ENCODE peak calls at places on chromosomes 16 and 17, in nine cellular contexts. Z is Peyer's patch; C is heart left ventricle; G is foreskin fibroblast; X is AML-193; W is H9; P is uterus; K is stimulated activated effector memory CD8-positive, alpha-beta T cell treated with anti-CD3 and anti-CD28 coated beads, Interleukin-12 subunit alpha, Interleukin-12 subunit beta, amount 100 ng/mL, for 72 hours; R is NCI-H345. N is an unnamed sample.

GRCh38 chr16:79845734-79846135 is 245.2 kb upstream of the MAF start:
- DNase-seq in X (no peak), G (no peak), W (no peak), K (no peak), C (no peak), P (no peak), Z (no peak), R (no peak), N (no peak)

GRCh38 chr16:27221576-27222498 is 18.5 kb downstream of the KDM8 start:
- DNase-seq in G (peak), X (no peak), Z (no peak), W (no peak), K (no peak), P (peak), R (no peak), C (peak), N (no peak)

GRCh38 chr16:77807-78443 is at the start of gene MPG:
- DNase-seq in W (peak), K (peak), C (peak), P (peak), X (peak), G (peak), Z (peak), R (peak), N (peak)

GRCh38 chr16:85296859-85297698 is 184.8 kb upstream of the CIBAR2 start:
- DNase-seq in G (no peak), K (peak), Z (peak), W (peak), R (peak), P (no peak), X (peak), C (no peak), N (no peak)

GRCh38 chr17:19610879-19611278 is 37.7 kb upstream of the ALDH3A2 start:
- DNase-seq in K (no peak), G (no peak), R (no peak), P (no peak), X (no peak), W (no peak), C (no peak), Z (no peak), N (no peak)

GRCh38 chr16:87794485-87795078 is 28.8 kb upstream of the KLHDC4 start:
- DNase-seq in X (no peak), Z (no peak), C (no peak), G (no peak), R (no peak), K (no peak), P (no peak), W (no peak), N (no peak)

GRCh38 chr16:7628981-7629380 is 296.3 kb downstream of the RBFOX1 start:
- DNase-seq in C (no peak), W (no peak), Z (no peak), X (no peak), R (no peak), K (no peak), G (no peak), P (no peak), N (no peak)

GRCh38 chr17:3556239-3556904 is 1.2 kb downstream of the TRPV3 start:
- DNase-seq in X (no peak), W (peak), G (no peak), C (no peak), P (no peak), R (no peak), Z (no peak), K (no peak), N (no peak)

GRCh38 chr16:52515068-52515671 is 31.8 kb downstream of the TOX3 start:
- DNase-seq in P (no peak), R (peak), K (no peak), G (no peak), W (no peak), X (no peak), C (no peak), Z (no peak), N (no peak)

GRCh38 chr17:19286751-19287341 is 49.7 kb downstream of the EPN2 start:
- DNase-seq in G (no peak), Z (no peak), W (no peak), X (no peak), K (no peak), P (no peak), R (no peak), C (no peak), N (no peak)

GRCh38 chr17:14469971-14470370 is 169.1 kb downstream of the HS3ST3B1 start:
- DNase-seq in P (no peak), X (no peak), C (no peak), Z (no peak), G (no peak), K (no peak), R (no peak), W (no peak), N (no peak)

GRCh38 chr16:66442502-66443268 is 15.6 kb downstream of the BEAN1 start:
- DNase-seq in W (no peak), C (no peak), X (no peak), P (no peak), K (no peak), R (no peak), Z (no peak), G (no peak), N (no peak)

GRCh38 chr17:80047176-80047575 is 10.7 kb downstream of the CCDC40 start:
- DNase-seq in X (no peak), C (no peak), P (no peak), G (no peak), W (no peak), Z (no peak), R (peak), K (no peak), N (no peak)

GRCh38 chr17:79174905-79175856 is 100.6 kb downstream of the ENGASE start:
- DNase-seq in W (no peak), K (no peak), C (no peak), P (no peak), Z (no peak), X (no peak), R (no peak), G (no peak), N (no peak)

GRCh38 chr17:37043201-37043600 is 94.4 kb downstream of the AATF start:
- DNase-seq in W (no peak), K (no peak), R (no peak), C (no peak), X (no peak), G (no peak), P (no peak), Z (no peak), N (no peak)

GRCh38 chr17:34237458-34237857 is 17.6 kb upstream of the CCL2 start:
- DNase-seq in X (no peak), G (no peak), Z (no peak), P (no peak), C (no peak), R (no peak), W (no peak), K (no peak), N (no peak)

GRCh38 chr17:67390006-67390645 is 13.0 kb downstream of the PITPNC1 start:
- DNase-seq in W (no peak), Z (no peak), C (no peak), X (no peak), R (no peak), K (no peak), G (no peak), P (no peak), N (peak)

GRCh38 chr17:68101992-68102758 is 66.6 kb downstream of the KPNA2 start:
- DNase-seq in G (no peak), W (no peak), R (peak), X (no peak), C (no peak), K (peak), Z (peak), P (no peak), N (no peak)

GRCh38 chr16:7294020-7294419 is 38.6 kb upstream of the RBFOX1 start:
- DNase-seq in X (no peak), W (no peak), P (no peak), C (no peak), K (no peak), G (no peak), Z (no peak), R (no peak), N (no peak)

GRCh38 chr16:10080031-10080772 is 102.0 kb downstream of the GRIN2A start:
- DNase-seq in G (peak), C (peak), W (no peak), X (no peak), Z (no peak), K (no peak), P (peak), R (no peak), N (peak)

GRCh38 chr17:74971069-74971841 is 1.3 kb downstream of the HID1 start:
- DNase-seq in P (no peak), W (no peak), C (no peak), R (no peak), X (no peak), Z (no peak), G (no peak), K (no peak), N (no peak)

GRCh38 chr17:71975331-71975801 is 145.5 kb upstream of the SOX9 start:
- DNase-seq in P (peak), G (peak), X (no peak), C (peak), K (no peak), R (no peak), Z (peak), W (peak), N (peak)

GRCh38 chr17:80109713-80110446 is 8.5 kb downstream of the GAA start:
- DNase-seq in W (no peak), K (no peak), C (no peak), G (no peak), X (no peak), R (peak), P (peak), Z (no peak), N (no peak)